ENCODE peak calls at places on chromosome 12, in seven cellular contexts. One of them, this sample, is unnamed.

GRCh38 chr12:4958697-4959375 is 49.1 kb downstream of the KCNA1 start:
- DNase-seq in H1: no peak
- DNase-seq in K562: no peak
- DNase-seq in HepG2: no peak
- DNase-seq in SK-N-SH: no peak
- DNase-seq in GM12878: no peak
- DNase-seq in HCT116: no peak
- DNase-seq in this sample: no peak

GRCh38 chr12:93943766-93944165 is 204.6 kb upstream of the PLXNC1 start:
- DNase-seq in HCT116: peak
- DNase-seq in GM12878: no peak
- DNase-seq in H1: no peak
- DNase-seq in K562: peak
- DNase-seq in SK-N-SH: no peak
- DNase-seq in HepG2: no peak
- DNase-seq in this sample: no peak

GRCh38 chr12:16094437-16094836 is 183.0 kb downstream of the SLC15A5 start:
- DNase-seq in K562: no peak
- DNase-seq in H1: no peak
- DNase-seq in HepG2: no peak
- DNase-seq in GM12878: no peak
- DNase-seq in SK-N-SH: no peak
- DNase-seq in HCT116: no peak
- DNase-seq in this sample: no peak

GRCh38 chr12:98418357-98419075 is 96.9 kb upstream of the TMPO start:
- DNase-seq in GM12878: no peak
- DNase-seq in HepG2: no peak
- DNase-seq in SK-N-SH: peak
- DNase-seq in HCT116: no peak
- DNase-seq in H1: no peak
- DNase-seq in K562: peak
- DNase-seq in this sample: peak

GRCh38 chr12:117328556-117329100 is 32.8 kb downstream of the NOS1 start:
- DNase-seq in GM12878: no peak
- DNase-seq in HepG2: no peak
- DNase-seq in K562: no peak
- DNase-seq in H1: no peak
- DNase-seq in SK-N-SH: no peak
- DNase-seq in HCT116: no peak
- DNase-seq in this sample: no peak

GRCh38 chr12:52142431-52142830 is 49.4 kb downstream of the KRT80 start:
- DNase-seq in K562: no peak
- DNase-seq in H1: no peak
- DNase-seq in GM12878: no peak
- DNase-seq in SK-N-SH: no peak
- DNase-seq in HCT116: no peak
- DNase-seq in HepG2: no peak
- DNase-seq in this sample: no peak

GRCh38 chr12:29883558-29883957 is 99.8 kb upstream of the TMTC1 start:
- DNase-seq in HCT116: no peak
- DNase-seq in H1: no peak
- DNase-seq in HepG2: no peak
- DNase-seq in SK-N-SH: no peak
- DNase-seq in GM12878: no peak
- DNase-seq in K562: no peak
- DNase-seq in this sample: no peak

GRCh38 chr12:80681287-80681686 is 26.1 kb upstream of the MYF6 start:
- DNase-seq in K562: no peak
- DNase-seq in SK-N-SH: no peak
- DNase-seq in HepG2: no peak
- DNase-seq in H1: no peak
- DNase-seq in GM12878: no peak
- DNase-seq in HCT116: no peak
- DNase-seq in this sample: no peak

GRCh38 chr12:92695577-92695976 is 7.2 kb upstream of the PLEKHG7 start:
- DNase-seq in GM12878: no peak
- DNase-seq in SK-N-SH: no peak
- DNase-seq in H1: no peak
- DNase-seq in HepG2: no peak
- DNase-seq in HCT116: no peak
- DNase-seq in K562: no peak
- DNase-seq in this sample: no peak

GRCh38 chr12:54475542-54475941 is 2.1 kb upstream of the GTSF1 start:
- DNase-seq in GM12878: no peak
- DNase-seq in H1: no peak
- DNase-seq in HepG2: no peak
- DNase-seq in SK-N-SH: no peak
- DNase-seq in K562: no peak
- DNase-seq in HCT116: no peak
- DNase-seq in this sample: no peak

GRCh38 chr12:124481772-124482566 is 85.4 kb downstream of the NCOR2 start:
- DNase-seq in SK-N-SH: no peak
- DNase-seq in HepG2: no peak
- DNase-seq in K562: no peak
- DNase-seq in GM12878: no peak
- DNase-seq in HCT116: no peak
- DNase-seq in H1: no peak
- DNase-seq in this sample: no peak

GRCh38 chr12:124479680-124480468 is 87.5 kb downstream of the NCOR2 start:
- DNase-seq in HCT116: no peak
- DNase-seq in GM12878: no peak
- DNase-seq in K562: no peak
- DNase-seq in SK-N-SH: no peak
- DNase-seq in H1: no peak
- DNase-seq in HepG2: no peak
- DNase-seq in this sample: no peak

GRCh38 chr12:124480469-124481256 is 86.7 kb downstream of the NCOR2 start:
- DNase-seq in K562: peak
- DNase-seq in SK-N-SH: peak
- DNase-seq in GM12878: peak
- DNase-seq in HCT116: no peak
- DNase-seq in H1: no peak
- DNase-seq in HepG2: peak
- DNase-seq in this sample: peak

GRCh38 chr12:124482567-124482893 is 84.9 kb downstream of the NCOR2 start:
- DNase-seq in H1: no peak
- DNase-seq in HepG2: no peak
- DNase-seq in GM12878: no peak
- DNase-seq in HCT116: no peak
- DNase-seq in K562: no peak
- DNase-seq in SK-N-SH: no peak
- DNase-seq in this sample: no peak

GRCh38 chr12:124481257-124481750 is 86.1 kb downstream of the NCOR2 start:
- DNase-seq in HepG2: peak
- DNase-seq in H1: no peak
- DNase-seq in HCT116: no peak
- DNase-seq in GM12878: no peak
- DNase-seq in SK-N-SH: no peak
- DNase-seq in K562: no peak
- DNase-seq in this sample: no peak
- TF ChIP-seq JUND in HepG2: no peak
- TF ChIP-seq JUND in H1: no peak
- TF ChIP-seq JUND in HCT116: no peak
- TF ChIP-seq JUND in GM12878: no peak
- TF ChIP-seq JUND in SK-N-SH: no peak
- TF ChIP-seq JUND in K562: no peak
- TF ChIP-seq JUND in this sample: no peak

GRCh38 chr12:6863586-6864321 is 3.6 kb upstream of the TPI1 start:
- DNase-seq in K562: no peak
- DNase-seq in HCT116: no peak
- DNase-seq in SK-N-SH: no peak
- DNase-seq in GM12878: no peak
- DNase-seq in H1: no peak
- DNase-seq in HepG2: no peak
- DNase-seq in this sample: no peak
- TF ChIP-seq JUND in K562: no peak
- TF ChIP-seq JUND in HCT116: no peak
- TF ChIP-seq JUND in SK-N-SH: no peak
- TF ChIP-seq JUND in GM12878: no peak
- TF ChIP-seq JUND in H1: no peak
- TF ChIP-seq JUND in HepG2: no peak
- TF ChIP-seq JUND in this sample: no peak

DNA sequence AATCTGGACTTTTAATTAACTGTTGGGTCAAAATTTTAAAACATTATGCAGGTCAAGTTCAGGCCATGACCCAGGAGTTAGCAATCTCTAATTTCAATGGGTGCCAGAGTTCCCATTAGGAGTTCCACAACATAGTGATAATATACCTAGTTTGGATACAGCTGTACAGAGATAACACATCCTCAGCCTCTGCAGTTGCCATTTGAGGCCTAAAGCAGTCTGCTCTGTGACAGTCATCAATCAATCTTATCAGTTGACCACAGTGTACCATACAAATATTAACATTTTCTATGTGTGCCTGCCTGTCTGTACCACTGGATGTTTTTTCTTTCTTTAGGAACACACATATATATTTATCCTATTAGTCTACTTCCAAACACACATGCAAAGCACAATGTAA is 54.0 kb upstream of the BBS10 start:
- DNase-seq in H1: no peak
- DNase-seq in GM12878: no peak
- DNase-seq in SK-N-SH: peak
- DNase-seq in HepG2: peak
- DNase-seq in K562: peak
- DNase-seq in HCT116: no peak
- DNase-seq in this sample: no peak
- TF ChIP-seq JUND in H1: no peak
- TF ChIP-seq JUND in GM12878: no peak
- TF ChIP-seq JUND in SK-N-SH: no peak
- TF ChIP-seq JUND in HepG2: no peak
- TF ChIP-seq JUND in K562: peak
- TF ChIP-seq JUND in HCT116: no peak
- TF ChIP-seq JUND in this sample: no peak

GRCh38 chr12:57755454-57756372 is 810 bp downstream of the MARCHF9 start:
- DNase-seq in SK-N-SH: peak
- DNase-seq in HepG2: no peak
- DNase-seq in K562: peak
- DNase-seq in HCT116: no peak
- DNase-seq in GM12878: no peak
- DNase-seq in H1: peak
- DNase-seq in this sample: peak
- TF ChIP-seq JUND in SK-N-SH: no peak
- TF ChIP-seq JUND in HepG2: no peak
- TF ChIP-seq JUND in K562: no peak
- TF ChIP-seq JUND in HCT116: no peak
- TF ChIP-seq JUND in GM12878: no peak
- TF ChIP-seq JUND in H1: no peak
- TF ChIP-seq JUND in this sample: no peak

DNA sequence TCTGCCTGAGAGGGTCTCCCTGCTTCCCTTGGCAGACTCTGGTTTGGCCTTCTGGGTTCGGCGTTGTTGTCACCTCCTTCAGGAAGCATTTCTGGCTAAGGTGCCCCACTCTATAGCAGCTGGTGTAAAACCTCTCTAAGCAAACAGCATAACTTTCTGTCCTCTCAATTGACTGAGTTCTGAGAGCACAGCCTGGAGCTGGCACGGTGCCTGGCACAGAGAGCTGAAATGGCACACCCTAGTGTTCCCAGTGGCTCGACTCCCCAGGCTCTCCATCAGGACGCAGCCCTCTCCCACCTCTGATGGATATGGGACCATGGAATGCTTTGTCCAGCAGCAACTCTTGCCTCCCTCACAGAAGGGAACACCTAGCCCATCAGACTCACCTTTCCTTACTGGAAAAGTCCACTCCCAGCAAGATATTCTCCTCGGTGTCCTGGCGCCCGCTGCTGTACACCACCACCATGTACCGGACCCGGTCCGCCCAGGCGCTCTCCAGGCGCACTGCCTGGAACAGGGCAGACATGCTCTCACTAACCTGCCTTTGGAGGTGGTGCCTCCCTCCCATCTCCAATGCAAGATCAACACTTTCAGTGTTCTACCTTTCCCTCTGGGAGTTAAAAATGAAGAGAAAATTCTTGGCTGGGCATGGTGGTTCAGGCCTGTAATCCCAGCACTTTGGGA is 40.6 kb downstream of the SSH1 start:
- DNase-seq in K562: no peak
- DNase-seq in GM12878: no peak
- DNase-seq in HepG2: no peak
- DNase-seq in H1: no peak
- DNase-seq in HCT116: no peak
- DNase-seq in SK-N-SH: no peak
- DNase-seq in this sample: no peak
- TF ChIP-seq JUND in K562: no peak
- TF ChIP-seq JUND in GM12878: no peak
- TF ChIP-seq JUND in HepG2: no peak
- TF ChIP-seq JUND in H1: no peak
- TF ChIP-seq JUND in HCT116: no peak
- TF ChIP-seq JUND in SK-N-SH: no peak
- TF ChIP-seq JUND in this sample: no peak

DNA sequence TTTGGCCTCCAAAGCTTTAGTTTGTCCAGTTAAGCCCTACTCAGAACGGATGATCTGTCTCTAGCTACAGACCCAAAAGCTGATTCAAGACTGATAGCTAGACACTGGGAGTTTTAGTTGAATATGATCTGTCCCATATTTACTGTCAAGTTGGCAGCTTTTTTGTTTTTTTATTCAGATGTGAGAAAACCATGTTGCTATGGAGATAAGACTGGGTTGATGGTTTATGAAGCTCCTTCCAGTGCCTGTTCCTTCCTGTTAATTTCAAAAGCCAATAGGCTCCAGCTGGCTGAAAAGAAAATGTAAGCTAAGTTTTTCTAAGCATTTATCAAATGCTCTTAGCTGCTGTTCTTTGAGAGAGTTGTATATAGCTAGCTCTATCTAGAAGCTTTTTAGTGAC is 4.7 kb downstream of the DYNLL1 start:
- DNase-seq in H1: no peak
- DNase-seq in K562: no peak
- DNase-seq in HepG2: no peak
- DNase-seq in GM12878: no peak
- DNase-seq in HCT116: no peak
- DNase-seq in SK-N-SH: no peak
- DNase-seq in this sample: no peak
- TF ChIP-seq JUND in H1: no peak
- TF ChIP-seq JUND in K562: no peak
- TF ChIP-seq JUND in HepG2: no peak
- TF ChIP-seq JUND in GM12878: no peak
- TF ChIP-seq JUND in HCT116: no peak
- TF ChIP-seq JUND in SK-N-SH: no peak
- TF ChIP-seq JUND in this sample: no peak

DNA sequence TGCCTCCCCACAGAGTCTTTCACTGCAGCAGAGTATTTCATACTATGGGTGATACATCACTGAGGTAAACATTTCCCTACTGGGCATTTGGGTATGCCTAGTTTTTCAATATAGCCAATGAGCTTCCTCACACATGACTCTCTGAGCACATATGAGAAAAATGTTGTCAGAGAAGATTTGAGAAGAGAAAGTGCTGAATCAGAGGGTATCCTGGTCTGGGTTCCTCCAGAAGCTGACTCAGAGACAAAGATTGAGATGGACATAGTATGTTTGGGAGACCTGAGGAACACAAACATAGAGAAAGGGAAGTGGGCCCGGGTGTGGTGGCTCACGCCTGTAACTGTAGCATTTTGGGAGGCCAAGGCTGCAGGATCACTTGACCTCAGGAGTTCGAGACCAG is 12.6 kb downstream of the SLC8B1 start:
- DNase-seq in GM12878: no peak
- DNase-seq in K562: no peak
- DNase-seq in H1: no peak
- DNase-seq in HCT116: no peak
- DNase-seq in HepG2: no peak
- DNase-seq in SK-N-SH: no peak
- DNase-seq in this sample: peak
- TF ChIP-seq JUND in GM12878: no peak
- TF ChIP-seq JUND in K562: no peak
- TF ChIP-seq JUND in H1: no peak
- TF ChIP-seq JUND in HCT116: no peak
- TF ChIP-seq JUND in HepG2: no peak
- TF ChIP-seq JUND in SK-N-SH: no peak
- TF ChIP-seq JUND in this sample: no peak

GRCh38 chr12:48145981-48146380 is 11.3 kb downstream of the ASB8 start:
- DNase-seq in K562: no peak
- DNase-seq in HepG2: no peak
- DNase-seq in HCT116: no peak
- DNase-seq in SK-N-SH: no peak
- DNase-seq in H1: no peak
- DNase-seq in GM12878: no peak
- DNase-seq in this sample: no peak
- TF ChIP-seq JUND in K562: no peak
- TF ChIP-seq JUND in HepG2: no peak
- TF ChIP-seq JUND in HCT116: no peak
- TF ChIP-seq JUND in SK-N-SH: no peak
- TF ChIP-seq JUND in H1: no peak
- TF ChIP-seq JUND in GM12878: no peak
- TF ChIP-seq JUND in this sample: no peak